ENCODE peak calls at places on chromosomes 7 and 10, in seven cellular contexts. B, C, L, A, P, K and D are unnamed samples. For H3K4me1 and H3K9me3, the result is how much of the 10 kb centered on the place peaks cover.

GRCh38 chr10:88254091-88254490 is 329.0 kb downstream of the RNLS start:
- DNase-seq in C (no peak), A (no peak), K (no peak), L (no peak), B (peak), P (no peak), D (no peak)

GRCh38 chr10:131667047-131667446 is 233.8 kb upstream of the PPP2R2D start:
- DNase-seq in C (no peak), K (no peak), B (no peak), L (no peak), P (no peak), A (no peak), D (no peak)

GRCh38 chr10:92200564-92200963 is 90.3 kb downstream of the CPEB3 start:
- DNase-seq in B (no peak), C (no peak), K (no peak), A (no peak), P (no peak), L (no peak), D (no peak)

GRCh38 chr7:45708046-45708950 is 134.1 kb downstream of the ADCY1 start:
- DNase-seq in C (peak), K (no peak), B (no peak), L (no peak), P (no peak), A (no peak), D (no peak)

GRCh38 chr10:75263806-75264205 is 28.0 kb upstream of the COMTD1 start:
- DNase-seq in P (peak), B (no peak), K (no peak), A (no peak), C (no peak), L (no peak), D (no peak)

GRCh38 chr7:112938895-112939588 is 147.6 kb downstream of the GPR85 start:
- DNase-seq in L (peak), K (no peak), P (peak), C (no peak), A (peak), B (peak), D (peak)

GRCh38 chr10:89064764-89065163 is 74.2 kb downstream of the FAS start:
- DNase-seq in L (no peak), B (no peak), K (no peak), A (no peak), C (no peak), P (no peak), D (peak)

GRCh38 chr10:4154317-4154716 is 369.3 kb upstream of the KLF6 start:
- DNase-seq in A (no peak), B (no peak), P (no peak), L (no peak), K (peak), C (no peak), D (no peak)

GRCh38 chr10:121099601-121100000 is 248.4 kb downstream of the WDR11 start:
- DNase-seq in A (no peak), K (no peak), P (no peak), L (no peak), B (no peak), C (no peak), D (no peak)

GRCh38 chr7:49229246-49229645 is 304.9 kb downstream of the CDC14C start:
- DNase-seq in A (no peak), C (no peak), L (no peak), B (no peak), K (no peak), P (no peak), D (no peak)

GRCh38 chr10:33215635-33216034 is 118.8 kb downstream of the NRP1 start:
- DNase-seq in A (no peak), K (no peak), L (no peak), P (no peak), C (no peak), B (no peak), D (no peak)

GRCh38 chr7:156943091-156944041 is 6.1 kb upstream of the NOM1 start:
- DNase-seq in C (no peak), B (no peak), A (no peak), L (no peak), K (no peak), P (peak), D (no peak)

GRCh38 chr10:79295593-79295992 is 51.7 kb upstream of the PPIF start:
- DNase-seq in L (no peak), K (no peak), B (no peak), P (no peak), A (no peak), C (no peak), D (no peak)

GRCh38 chr10:97081621-97082235 is 104.0 kb downstream of the SLIT1 start:
- DNase-seq in B (peak), C (no peak), K (peak), P (peak), A (peak), L (peak), D (peak)

GRCh38 chr7:52876402-52876801 is 159.0 kb upstream of the POM121L12 start:
- DNase-seq in P (no peak), B (no peak), K (no peak), L (no peak), A (no peak), C (no peak), D (no peak)

GRCh38 chr7:7475601-7476000 is 60.1 kb downstream of the COL28A1 start:
- DNase-seq in C (no peak), L (no peak), B (no peak), P (no peak), K (no peak), A (no peak), D (no peak)

GRCh38 chr10:110487411-110488123 is 10.1 kb upstream of the DUSP5 start:
- DNase-seq in B (no peak), L (no peak), C (no peak), K (no peak), A (no peak), P (no peak), D (no peak)

GRCh38 chr7:38858281-38858884 is 50.6 kb downstream of the VPS41 start:
- DNase-seq in B (no peak), C (no peak), L (no peak), A (no peak), K (no peak), P (no peak), D (peak)

GRCh38 chr7:76515999-76516443 is 5.7 kb downstream of the UPK3B start:
- DNase-seq in A (no peak), B (no peak), P (no peak), C (no peak), K (no peak), L (peak), D (peak)

GRCh38 chr10:62244088-62244487 is 24.6 kb downstream of the RTKN2 start:
- DNase-seq in C (no peak), K (no peak), A (no peak), P (no peak), B (no peak), L (no peak), D (no peak)
- H3K4me1 ChIP-seq in C (under half), K (under half), A (under half), P (under half), B (under half), L (under half), D (under half)

DNA sequence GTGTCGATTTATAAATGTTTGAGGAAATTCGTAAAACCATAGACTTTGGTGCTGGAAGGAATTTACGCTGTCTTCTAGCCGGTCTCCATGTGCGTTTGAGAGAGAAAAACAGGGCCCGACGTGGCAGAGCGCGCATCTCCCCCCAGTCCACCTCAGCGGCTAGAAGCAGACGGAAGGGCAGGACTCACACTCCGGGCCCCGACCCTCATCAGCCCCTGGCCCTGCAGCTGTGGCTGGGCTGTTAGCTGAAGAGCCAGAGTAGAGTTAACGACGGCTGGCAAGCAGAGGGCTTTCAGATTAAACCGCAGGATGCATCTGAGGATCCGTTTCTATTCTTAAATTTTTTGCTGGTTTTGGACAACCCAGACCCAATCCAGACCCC is 1.5 kb upstream of the TBX20 start:
- DNase-seq in C (no peak), P (no peak), L (no peak), B (no peak), K (no peak), A (no peak), D (no peak)
- H3K4me3 ChIP-seq in C (peak), P (no peak), L (no peak), B (no peak), K (no peak), A (no peak), D (no peak)

GRCh38 chr7:13822678-13823077 is 166.8 kb downstream of the ETV1 start:
- DNase-seq in C (no peak), P (no peak), L (no peak), B (no peak), A (no peak), K (no peak), D (no peak)
- H3K9me3 ChIP-seq in C (under half), P (under half), L (under half), B (under half), A (under half), K (under half), D (under half)

GRCh38 chr10:124686707-124687376 is 57.3 kb downstream of the FAM53B start:
- DNase-seq in B (peak), P (no peak), L (no peak), C (no peak), A (no peak), K (no peak), D (peak)

GRCh38 chr10:124681091-124681490 is 63.1 kb downstream of the FAM53B start:
- DNase-seq in P (no peak), A (no peak), L (no peak), C (no peak), K (no peak), B (peak), D (no peak)

GRCh38 chr10:124685251-124685650 is 58.9 kb downstream of the FAM53B start:
- DNase-seq in L (no peak), C (no peak), A (no peak), P (no peak), K (no peak), B (peak), D (no peak)

GRCh38 chr10:124681626-124682552 is 62.3 kb downstream of the FAM53B start:
- DNase-seq in B (peak), C (no peak), L (no peak), K (no peak), P (no peak), A (no peak), D (no peak)

DNA sequence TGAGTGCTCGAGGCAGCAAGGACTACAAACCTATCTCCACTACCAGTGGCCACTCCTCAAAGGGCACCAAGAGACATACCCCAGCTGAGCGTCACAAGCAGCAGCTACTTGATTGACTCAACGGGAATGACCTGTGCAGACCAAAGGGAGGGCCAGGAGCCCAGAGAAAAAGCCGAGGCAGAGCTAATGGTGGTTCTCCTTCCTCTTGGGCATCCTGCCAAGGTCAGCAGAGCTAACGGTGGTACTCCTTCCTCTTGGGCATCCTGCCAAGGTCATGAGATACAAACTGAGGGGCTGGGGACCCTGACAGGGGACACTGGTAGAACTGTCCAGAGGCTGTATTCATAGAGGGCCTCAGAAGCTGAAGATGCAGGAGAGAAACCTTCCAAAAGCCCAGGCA is 60.4 kb downstream of the FAM53B start:
- DNase-seq in K (no peak), P (no peak), C (no peak), L (no peak), B (no peak), A (no peak), D (no peak)
- H3K4me1 ChIP-seq in K (half or more), P (under half), C (under half), L (half or more), B (half or more), A (half or more), D (under half)

DNA sequence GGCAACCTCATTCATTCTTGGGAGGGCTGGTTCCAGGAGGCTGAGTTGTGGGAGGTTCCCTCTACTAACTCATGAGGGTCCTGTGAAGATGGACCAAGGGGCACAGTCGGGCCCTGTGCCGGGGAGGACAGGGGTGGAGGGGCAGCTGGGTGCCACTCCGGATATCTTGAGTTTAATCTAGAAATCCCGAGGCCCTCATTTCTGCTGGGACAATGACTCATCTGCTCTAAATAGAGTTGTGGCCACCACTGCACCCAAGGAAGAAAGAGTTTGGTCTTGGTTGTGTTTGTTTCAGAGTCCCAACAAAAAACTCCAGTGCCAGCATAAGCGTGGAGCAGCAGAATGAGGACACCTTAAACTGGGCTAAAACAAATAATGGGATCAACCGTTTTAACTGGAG is 82.4 kb downstream of the EBF3 start:
- DNase-seq in C (no peak), B (peak), K (no peak), L (no peak), P (no peak), A (no peak), D (no peak)
- H3K4me3 ChIP-seq in C (no peak), B (no peak), K (no peak), L (no peak), P (no peak), A (no peak), D (no peak)

GRCh38 chr7:28573059-28573553 is 160.8 kb downstream of the CREB5 start:
- DNase-seq in L (no peak), C (no peak), A (no peak), B (no peak), K (no peak), P (peak), D (no peak)

GRCh38 chr7:28572321-28573058 is 160.2 kb downstream of the CREB5 start:
- DNase-seq in L (no peak), K (no peak), A (no peak), P (peak), B (no peak), C (no peak), D (peak)

GRCh38 chr7:28570113-28570969 is 158.0 kb downstream of the CREB5 start:
- DNase-seq in K (no peak), A (no peak), L (no peak), B (no peak), C (no peak), P (no peak), D (no peak)

GRCh38 chr7:28570970-28571288 is 158.6 kb downstream of the CREB5 start:
- DNase-seq in C (no peak), A (no peak), L (no peak), K (no peak), B (no peak), P (no peak), D (no peak)

GRCh38 chr7:28571405-28571804 is 159.1 kb downstream of the CREB5 start:
- DNase-seq in A (no peak), C (no peak), P (no peak), B (no peak), L (no peak), K (no peak), D (no peak)
- H3K9me3 ChIP-seq in A (under half), C (under half), P (under half), B (under half), L (under half), K (under half), D (under half)

GRCh38 chr10:101073631-101074030 is 11.8 kb downstream of the KAZALD1 start:
- DNase-seq in C (no peak), B (no peak), L (no peak), A (no peak), P (no peak), K (no peak), D (no peak)
- H3K4me1 ChIP-seq in C (under half), B (under half), L (under half), A (under half), P (under half), K (under half), D (under half)